ENCODE peak calls at places on chromosomes 5 and 9, in six cellular contexts. One of them, this sample, is unnamed.

GRCh38 chr9:18543406-18543965 is 69.5 kb downstream of the ADAMTSL1 start:
- DNase-seq in left cardiac atrium: no peak
- DNase-seq in heart left ventricle: no peak
- DNase-seq in lung microvascular endothelial cell: peak
- DNase-seq in stimulated activated CD8-positive, alpha-beta memory T cell treated with anti-CD3 and anti-CD28 coated beads, Interleukin-12 subunit alpha, Interleukin-12 subunit beta, amount 100 ng/mL, for 4 hours: no peak
- DNase-seq in tibial artery: no peak
- DNase-seq in this sample: no peak

GRCh38 chr5:44665101-44665701 is 143.5 kb upstream of the MRPS30 start:
- DNase-seq in left cardiac atrium: no peak
- DNase-seq in tibial artery: peak
- DNase-seq in heart left ventricle: no peak
- DNase-seq in stimulated activated CD8-positive, alpha-beta memory T cell treated with anti-CD3 and anti-CD28 coated beads, Interleukin-12 subunit alpha, Interleukin-12 subunit beta, amount 100 ng/mL, for 4 hours: no peak
- DNase-seq in lung microvascular endothelial cell: no peak
- DNase-seq in this sample: no peak

GRCh38 chr5:150398432-150399157 is 14.1 kb downstream of the CD74 start:
- DNase-seq in heart left ventricle: no peak
- DNase-seq in lung microvascular endothelial cell: no peak
- DNase-seq in tibial artery: no peak
- DNase-seq in left cardiac atrium: no peak
- DNase-seq in stimulated activated CD8-positive, alpha-beta memory T cell treated with anti-CD3 and anti-CD28 coated beads, Interleukin-12 subunit alpha, Interleukin-12 subunit beta, amount 100 ng/mL, for 4 hours: no peak
- DNase-seq in this sample: no peak

GRCh38 chr9:97900738-97901565 is 21.3 kb downstream of the TRMO start:
- DNase-seq in tibial artery: no peak
- DNase-seq in heart left ventricle: no peak
- DNase-seq in stimulated activated CD8-positive, alpha-beta memory T cell treated with anti-CD3 and anti-CD28 coated beads, Interleukin-12 subunit alpha, Interleukin-12 subunit beta, amount 100 ng/mL, for 4 hours: no peak
- DNase-seq in lung microvascular endothelial cell: peak
- DNase-seq in left cardiac atrium: peak
- DNase-seq in this sample: no peak

GRCh38 chr5:114427204-114427603 is 65.3 kb downstream of the KCNN2 start:
- DNase-seq in tibial artery: no peak
- DNase-seq in lung microvascular endothelial cell: no peak
- DNase-seq in heart left ventricle: no peak
- DNase-seq in stimulated activated CD8-positive, alpha-beta memory T cell treated with anti-CD3 and anti-CD28 coated beads, Interleukin-12 subunit alpha, Interleukin-12 subunit beta, amount 100 ng/mL, for 4 hours: no peak
- DNase-seq in left cardiac atrium: no peak
- DNase-seq in this sample: no peak

GRCh38 chr5:164504141-164504772 is 998.8 kb downstream of the MAT2B start:
- DNase-seq in stimulated activated CD8-positive, alpha-beta memory T cell treated with anti-CD3 and anti-CD28 coated beads, Interleukin-12 subunit alpha, Interleukin-12 subunit beta, amount 100 ng/mL, for 4 hours: no peak
- DNase-seq in heart left ventricle: no peak
- DNase-seq in left cardiac atrium: no peak
- DNase-seq in lung microvascular endothelial cell: peak
- DNase-seq in tibial artery: no peak
- DNase-seq in this sample: no peak

GRCh38 chr9:115232375-115232774 is 114.4 kb upstream of the TNC start:
- DNase-seq in left cardiac atrium: no peak
- DNase-seq in tibial artery: no peak
- DNase-seq in heart left ventricle: no peak
- DNase-seq in stimulated activated CD8-positive, alpha-beta memory T cell treated with anti-CD3 and anti-CD28 coated beads, Interleukin-12 subunit alpha, Interleukin-12 subunit beta, amount 100 ng/mL, for 4 hours: no peak
- DNase-seq in lung microvascular endothelial cell: no peak
- DNase-seq in this sample: no peak

GRCh38 chr9:99582768-99583167 is 238.9 kb upstream of the NR4A3 start:
- DNase-seq in left cardiac atrium: no peak
- DNase-seq in tibial artery: no peak
- DNase-seq in lung microvascular endothelial cell: no peak
- DNase-seq in heart left ventricle: no peak
- DNase-seq in stimulated activated CD8-positive, alpha-beta memory T cell treated with anti-CD3 and anti-CD28 coated beads, Interleukin-12 subunit alpha, Interleukin-12 subunit beta, amount 100 ng/mL, for 4 hours: no peak
- DNase-seq in this sample: no peak

GRCh38 chr9:88738708-88739107 is 203.7 kb downstream of the NXNL2 start:
- DNase-seq in lung microvascular endothelial cell: no peak
- DNase-seq in stimulated activated CD8-positive, alpha-beta memory T cell treated with anti-CD3 and anti-CD28 coated beads, Interleukin-12 subunit alpha, Interleukin-12 subunit beta, amount 100 ng/mL, for 4 hours: no peak
- DNase-seq in left cardiac atrium: no peak
- DNase-seq in tibial artery: no peak
- DNase-seq in heart left ventricle: no peak
- DNase-seq in this sample: no peak

GRCh38 chr5:179167871-179168451 is 107.8 kb downstream of the ZNF354C start:
- DNase-seq in stimulated activated CD8-positive, alpha-beta memory T cell treated with anti-CD3 and anti-CD28 coated beads, Interleukin-12 subunit alpha, Interleukin-12 subunit beta, amount 100 ng/mL, for 4 hours: no peak
- DNase-seq in lung microvascular endothelial cell: no peak
- DNase-seq in heart left ventricle: no peak
- DNase-seq in tibial artery: peak
- DNase-seq in left cardiac atrium: peak
- DNase-seq in this sample: no peak

GRCh38 chr5:125203039-125203438 is 456.6 kb upstream of the ZNF608 start:
- DNase-seq in lung microvascular endothelial cell: no peak
- DNase-seq in left cardiac atrium: no peak
- DNase-seq in tibial artery: no peak
- DNase-seq in stimulated activated CD8-positive, alpha-beta memory T cell treated with anti-CD3 and anti-CD28 coated beads, Interleukin-12 subunit alpha, Interleukin-12 subunit beta, amount 100 ng/mL, for 4 hours: no peak
- DNase-seq in heart left ventricle: no peak
- DNase-seq in this sample: no peak

GRCh38 chr9:17799383-17799782 is 220.5 kb downstream of the SH3GL2 start:
- DNase-seq in tibial artery: no peak
- DNase-seq in stimulated activated CD8-positive, alpha-beta memory T cell treated with anti-CD3 and anti-CD28 coated beads, Interleukin-12 subunit alpha, Interleukin-12 subunit beta, amount 100 ng/mL, for 4 hours: no peak
- DNase-seq in left cardiac atrium: no peak
- DNase-seq in lung microvascular endothelial cell: peak
- DNase-seq in heart left ventricle: no peak
- DNase-seq in this sample: no peak

GRCh38 chr9:75992480-75993206 is 102.2 kb downstream of the PCSK5 start:
- DNase-seq in left cardiac atrium: no peak
- DNase-seq in tibial artery: no peak
- DNase-seq in stimulated activated CD8-positive, alpha-beta memory T cell treated with anti-CD3 and anti-CD28 coated beads, Interleukin-12 subunit alpha, Interleukin-12 subunit beta, amount 100 ng/mL, for 4 hours: no peak
- DNase-seq in heart left ventricle: no peak
- DNase-seq in lung microvascular endothelial cell: no peak
- DNase-seq in this sample: no peak

GRCh38 chr5:179912951-179913350 is 5.3 kb upstream of the TBC1D9B start:
- DNase-seq in lung microvascular endothelial cell: no peak
- DNase-seq in heart left ventricle: no peak
- DNase-seq in stimulated activated CD8-positive, alpha-beta memory T cell treated with anti-CD3 and anti-CD28 coated beads, Interleukin-12 subunit alpha, Interleukin-12 subunit beta, amount 100 ng/mL, for 4 hours: no peak
- DNase-seq in left cardiac atrium: no peak
- DNase-seq in tibial artery: no peak
- DNase-seq in this sample: no peak

GRCh38 chr5:35345222-35345621 is 114.9 kb upstream of the PRLR start:
- DNase-seq in stimulated activated CD8-positive, alpha-beta memory T cell treated with anti-CD3 and anti-CD28 coated beads, Interleukin-12 subunit alpha, Interleukin-12 subunit beta, amount 100 ng/mL, for 4 hours: no peak
- DNase-seq in lung microvascular endothelial cell: no peak
- DNase-seq in left cardiac atrium: no peak
- DNase-seq in heart left ventricle: no peak
- DNase-seq in tibial artery: no peak
- DNase-seq in this sample: no peak

GRCh38 chr9:69572611-69573010 is 99.6 kb downstream of the APBA1 start:
- DNase-seq in stimulated activated CD8-positive, alpha-beta memory T cell treated with anti-CD3 and anti-CD28 coated beads, Interleukin-12 subunit alpha, Interleukin-12 subunit beta, amount 100 ng/mL, for 4 hours: no peak
- DNase-seq in heart left ventricle: no peak
- DNase-seq in left cardiac atrium: no peak
- DNase-seq in tibial artery: no peak
- DNase-seq in lung microvascular endothelial cell: no peak
- DNase-seq in this sample: no peak

GRCh38 chr9:112173489-112174222 is 1.4 kb downstream of the SUSD1 start:
- DNase-seq in stimulated activated CD8-positive, alpha-beta memory T cell treated with anti-CD3 and anti-CD28 coated beads, Interleukin-12 subunit alpha, Interleukin-12 subunit beta, amount 100 ng/mL, for 4 hours: no peak
- DNase-seq in heart left ventricle: no peak
- DNase-seq in tibial artery: no peak
- DNase-seq in left cardiac atrium: no peak
- DNase-seq in lung microvascular endothelial cell: no peak
- DNase-seq in this sample: no peak

GRCh38 chr9:82991684-82992083 is 71.3 kb downstream of the RASEF start:
- DNase-seq in lung microvascular endothelial cell: no peak
- DNase-seq in heart left ventricle: no peak
- DNase-seq in tibial artery: no peak
- DNase-seq in stimulated activated CD8-positive, alpha-beta memory T cell treated with anti-CD3 and anti-CD28 coated beads, Interleukin-12 subunit alpha, Interleukin-12 subunit beta, amount 100 ng/mL, for 4 hours: no peak
- DNase-seq in left cardiac atrium: no peak
- DNase-seq in this sample: no peak

GRCh38 chr5:179357036-179357435 is 11.8 kb upstream of the ADAMTS2 start:
- DNase-seq in lung microvascular endothelial cell: no peak
- DNase-seq in tibial artery: no peak
- DNase-seq in heart left ventricle: no peak
- DNase-seq in left cardiac atrium: no peak
- DNase-seq in stimulated activated CD8-positive, alpha-beta memory T cell treated with anti-CD3 and anti-CD28 coated beads, Interleukin-12 subunit alpha, Interleukin-12 subunit beta, amount 100 ng/mL, for 4 hours: no peak
- DNase-seq in this sample: no peak

GRCh38 chr9:90333226-90333625 is 309.4 kb downstream of the DIRAS2 start:
- DNase-seq in tibial artery: no peak
- DNase-seq in heart left ventricle: no peak
- DNase-seq in lung microvascular endothelial cell: no peak
- DNase-seq in left cardiac atrium: no peak
- DNase-seq in stimulated activated CD8-positive, alpha-beta memory T cell treated with anti-CD3 and anti-CD28 coated beads, Interleukin-12 subunit alpha, Interleukin-12 subunit beta, amount 100 ng/mL, for 4 hours: no peak
- DNase-seq in this sample: no peak

GRCh38 chr9:71643330-71643729 is 125.0 kb downstream of the CEMIP2 start:
- DNase-seq in left cardiac atrium: no peak
- DNase-seq in lung microvascular endothelial cell: peak
- DNase-seq in heart left ventricle: no peak
- DNase-seq in tibial artery: no peak
- DNase-seq in stimulated activated CD8-positive, alpha-beta memory T cell treated with anti-CD3 and anti-CD28 coated beads, Interleukin-12 subunit alpha, Interleukin-12 subunit beta, amount 100 ng/mL, for 4 hours: no peak
- DNase-seq in this sample: no peak

GRCh38 chr9:92191801-92192200 is 76.6 kb upstream of the SPTLC1 start:
- DNase-seq in stimulated activated CD8-positive, alpha-beta memory T cell treated with anti-CD3 and anti-CD28 coated beads, Interleukin-12 subunit alpha, Interleukin-12 subunit beta, amount 100 ng/mL, for 4 hours: no peak
- DNase-seq in left cardiac atrium: no peak
- DNase-seq in lung microvascular endothelial cell: no peak
- DNase-seq in tibial artery: no peak
- DNase-seq in heart left ventricle: no peak
- DNase-seq in this sample: no peak

GRCh38 chr5:32767948-32768427 is 56.9 kb downstream of the NPR3 start:
- DNase-seq in left cardiac atrium: no peak
- DNase-seq in heart left ventricle: no peak
- DNase-seq in tibial artery: peak
- DNase-seq in stimulated activated CD8-positive, alpha-beta memory T cell treated with anti-CD3 and anti-CD28 coated beads, Interleukin-12 subunit alpha, Interleukin-12 subunit beta, amount 100 ng/mL, for 4 hours: no peak
- DNase-seq in lung microvascular endothelial cell: peak
- DNase-seq in this sample: no peak

GRCh38 chr5:173714551-173715428 is 98.3 kb upstream of the BOD1 start:
- DNase-seq in tibial artery: no peak
- DNase-seq in heart left ventricle: no peak
- DNase-seq in lung microvascular endothelial cell: peak
- DNase-seq in stimulated activated CD8-positive, alpha-beta memory T cell treated with anti-CD3 and anti-CD28 coated beads, Interleukin-12 subunit alpha, Interleukin-12 subunit beta, amount 100 ng/mL, for 4 hours: no peak
- DNase-seq in left cardiac atrium: no peak
- DNase-seq in this sample: no peak

GRCh38 chr9:27365977-27366376 is 69.0 kb upstream of the EQTN start:
- DNase-seq in heart left ventricle: no peak
- DNase-seq in tibial artery: no peak
- DNase-seq in stimulated activated CD8-positive, alpha-beta memory T cell treated with anti-CD3 and anti-CD28 coated beads, Interleukin-12 subunit alpha, Interleukin-12 subunit beta, amount 100 ng/mL, for 4 hours: no peak
- DNase-seq in lung microvascular endothelial cell: no peak
- DNase-seq in left cardiac atrium: no peak
- DNase-seq in this sample: no peak

GRCh38 chr5:56327810-56328209 is 94.7 kb upstream of the ANKRD55 start:
- DNase-seq in heart left ventricle: no peak
- DNase-seq in stimulated activated CD8-positive, alpha-beta memory T cell treated with anti-CD3 and anti-CD28 coated beads, Interleukin-12 subunit alpha, Interleukin-12 subunit beta, amount 100 ng/mL, for 4 hours: peak
- DNase-seq in left cardiac atrium: no peak
- DNase-seq in lung microvascular endothelial cell: no peak
- DNase-seq in tibial artery: no peak
- DNase-seq in this sample: no peak

GRCh38 chr9:744046-744712 is 97.3 kb upstream of the DMRT1 start:
- DNase-seq in stimulated activated CD8-positive, alpha-beta memory T cell treated with anti-CD3 and anti-CD28 coated beads, Interleukin-12 subunit alpha, Interleukin-12 subunit beta, amount 100 ng/mL, for 4 hours: no peak
- DNase-seq in tibial artery: peak
- DNase-seq in lung microvascular endothelial cell: no peak
- DNase-seq in left cardiac atrium: no peak
- DNase-seq in heart left ventricle: no peak
- DNase-seq in this sample: no peak

GRCh38 chr9:93461414-93461743 is 8.0 kb upstream of the FAM120AOS start:
- DNase-seq in heart left ventricle: no peak
- DNase-seq in tibial artery: no peak
- DNase-seq in stimulated activated CD8-positive, alpha-beta memory T cell treated with anti-CD3 and anti-CD28 coated beads, Interleukin-12 subunit alpha, Interleukin-12 subunit beta, amount 100 ng/mL, for 4 hours: no peak
- DNase-seq in lung microvascular endothelial cell: no peak
- DNase-seq in left cardiac atrium: no peak
- DNase-seq in this sample: no peak

GRCh38 chr5:169183581-169183980 is 117.4 kb downstream of the SLIT3 start:
- DNase-seq in heart left ventricle: no peak
- DNase-seq in stimulated activated CD8-positive, alpha-beta memory T cell treated with anti-CD3 and anti-CD28 coated beads, Interleukin-12 subunit alpha, Interleukin-12 subunit beta, amount 100 ng/mL, for 4 hours: no peak
- DNase-seq in tibial artery: no peak
- DNase-seq in left cardiac atrium: no peak
- DNase-seq in lung microvascular endothelial cell: no peak
- DNase-seq in this sample: no peak

GRCh38 chr9:89428901-89429890 is 68.7 kb downstream of the SEMA4D start:
- DNase-seq in lung microvascular endothelial cell: no peak
- DNase-seq in tibial artery: no peak
- DNase-seq in left cardiac atrium: no peak
- DNase-seq in stimulated activated CD8-positive, alpha-beta memory T cell treated with anti-CD3 and anti-CD28 coated beads, Interleukin-12 subunit alpha, Interleukin-12 subunit beta, amount 100 ng/mL, for 4 hours: no peak
- DNase-seq in heart left ventricle: no peak
- DNase-seq in this sample: peak

This sample was measured in T-helper 17 cell.